ENCODE peak calls at places on chromosomes 13 and 19, in six cellular contexts. U is transverse colon, E is lower lobe of right lung, T is thoracic aorta, R is aorta, J is endodermal cell. X is an unnamed sample.

GRCh38 chr13:111484959-111485358 is 164.5 kb downstream of the TEX29 start:
- DNase-seq in U (no peak), E (no peak), T (no peak), R (peak; percentile 57), J (no peak), X (no peak)

GRCh38 chr13:111927181-111927540 is 139.8 kb upstream of the SOX1 start:
- DNase-seq in U (no peak), E (no peak), T (no peak), R (no peak), J (peak; percentile 17), X (no peak)

GRCh38 chr13:88602786-88603777 is 931.9 kb downstream of the SLITRK5 start:
- DNase-seq in U (no peak), E (no peak), T (no peak), R (no peak), J (no peak), X (no peak)

GRCh38 chr19:294341-294818 is 3.2 kb upstream of the PLPP2 start:
- DNase-seq in U (no peak), E (no peak), T (no peak), R (peak; percentile 72), J (peak; percentile 75), X (no peak)

GRCh38 chr13:54980651-54981050 is 1952.0 kb downstream of the OLFM4 start:
- DNase-seq in U (no peak), E (no peak), T (no peak), R (no peak), J (no peak), X (no peak)

GRCh38 chr13:32587774-32588165 is 1.5 kb downstream of the PDS5B start:
- DNase-seq in U (no peak), E (no peak), T (no peak), R (no peak), J (no peak), X (no peak)

GRCh38 chr13:23159205-23159586 is 21.6 kb upstream of the SGCG start:
- DNase-seq in U (no peak), E (peak; percentile 51), T (no peak), R (peak; percentile 81), J (peak; percentile 91), X (no peak)

GRCh38 chr13:111965466-111966214 is 101.3 kb upstream of the SOX1 start:
- DNase-seq in U (no peak), E (no peak), T (no peak), R (no peak), J (no peak), X (no peak)

GRCh38 chr13:45333973-45334922 is 6.7 kb downstream of the TPT1 start:
- DNase-seq in U (no peak), E (no peak), T (no peak), R (no peak), J (peak; percentile 64), X (no peak)

GRCh38 chr13:51977606-51978005 is 33.6 kb downstream of the ATP7B start:
- DNase-seq in U (no peak), E (no peak), T (no peak), R (no peak), J (no peak), X (no peak)

GRCh38 chr13:93145199-93145598 is 81.4 kb upstream of the GPC6 start:
- DNase-seq in U (no peak), E (no peak), T (no peak), R (no peak), J (peak; percentile 50), X (no peak)

GRCh38 chr19:16144216-16144581 is 714 bp downstream of the HSH2D start:
- DNase-seq in U (no peak), E (no peak), T (no peak), R (no peak), J (no peak), X (no peak)

GRCh38 chr19:8526345-8527062 is 12.5 kb upstream of the ZNF414 start:
- DNase-seq in U (peak; percentile 92), E (peak; percentile 89), T (peak; percentile 77), R (peak; percentile 95), J (peak; percentile 98), X (peak; percentile 94)

GRCh38 chr13:25871389-25872125 is 180.3 kb downstream of the SHISA2 start:
- DNase-seq in U (no peak), E (no peak), T (no peak), R (no peak), J (no peak), X (no peak)
- H3K4me1 ChIP-seq in U (no peaks in the 10 kb centered on the region), E (no peaks in the 10 kb centered on the region), T (no peaks in the 10 kb centered on the region), R (no peaks in the 10 kb centered on the region), J (no peaks in the 10 kb centered on the region), X (no peaks in the 10 kb centered on the region)

GRCh38 chr19:58054792-58055482 is 4.1 kb upstream of the ZNF135 start:
- DNase-seq in U (peak; percentile 14), E (no peak), T (no peak), R (no peak), J (peak; percentile 66), X (no peak)
- H3K9me3 ChIP-seq in U (no peaks in the 10 kb centered on the region), E (peaks cover 3% of the 10 kb centered on the region), T (peaks cover 3% of the 10 kb centered on the region), R (no peaks in the 10 kb centered on the region), J (peaks cover 10% of the 10 kb centered on the region), X (peaks cover 50% of the 10 kb centered on the region)

GRCh38 chr13:40966298-40966697 is 52.8 kb downstream of the ELF1 start:
- DNase-seq in U (no peak), E (no peak), T (no peak), R (no peak), J (no peak), X (no peak)
- H3K4me1 ChIP-seq in U (peaks cover 50% of the 10 kb centered on the region), E (peaks cover 98% of the 10 kb centered on the region), T (peaks cover 53% of the 10 kb centered on the region), R (peaks cover 2% of the 10 kb centered on the region), J (no peaks in the 10 kb centered on the region), X (peaks cover 39% of the 10 kb centered on the region)

GRCh38 chr19:51904331-51905165 is at the start of gene ZNF649:
- DNase-seq in U (peak; percentile 84), E (peak; percentile 90), T (peak; percentile 29), R (peak; percentile 95), J (peak; percentile 95), X (peak; percentile 88)

GRCh38 chr19:51903192-51903591 is 1.6 kb downstream of the ZNF649 start:
- DNase-seq in U (no peak), E (no peak), T (no peak), R (no peak), J (no peak), X (no peak)

GRCh38 chr19:51901860-51902259 is 3.0 kb downstream of the ZNF649 start:
- DNase-seq in U (no peak), E (no peak), T (no peak), R (no peak), J (no peak), X (no peak)
- H3K9me3 ChIP-seq in U (peaks cover 38% of the 10 kb centered on the region), E (peaks cover 50% of the 10 kb centered on the region), T (peaks cover 34% of the 10 kb centered on the region), R (peaks cover 17% of the 10 kb centered on the region), J (peaks cover 88% of the 10 kb centered on the region), X (peaks cover 72% of the 10 kb centered on the region)